ENCODE peak calls at places on chromosomes 3 and 15, in five cellular contexts. L is left ventricle myocardium superior, D is ascending aorta, H is hippocampal formation, C is fibroblast of mammary gland. B is an unnamed sample.

GRCh38 chr3:168596175-168596574 is 500.5 kb upstream of the GOLIM4 start:
- DNase-seq in L (no peak), D (no peak), H (no peak), C (no peak), B (no peak)

GRCh38 chr3:23035927-23036640 is 167.0 kb upstream of the UBE2E2 start:
- DNase-seq in D (no peak), L (no peak), H (no peak), C (no peak), B (no peak)

GRCh38 chr3:58051196-58051595 is 43.0 kb downstream of the FLNB start:
- DNase-seq in C (peak; percentile 90), D (no peak), L (no peak), H (no peak), B (no peak)

GRCh38 chr3:150055332-150055731 is 84.6 kb upstream of the PFN2 start:
- DNase-seq in L (no peak), H (no peak), D (no peak), C (no peak), B (no peak)

GRCh38 chr3:143331336-143331735 is 211.8 kb downstream of the CHST2 start:
- DNase-seq in H (peak; percentile 7), L (no peak), D (no peak), C (peak; percentile 26), B (no peak)

GRCh38 chr15:69666441-69666882 is 213.8 kb downstream of the RPLP1 start:
- DNase-seq in D (no peak), C (peak; percentile 49), H (peak; percentile 15), L (peak; percentile 32), B (no peak)

GRCh38 chr3:101292027-101292426 is 28.3 kb downstream of the IMPG2 start:
- DNase-seq in L (no peak), H (no peak), D (no peak), C (peak; percentile 10), B (no peak)

GRCh38 chr3:196962108-196962929 is 6.3 kb downstream of the PIGZ start:
- DNase-seq in C (no peak), L (no peak), D (no peak), H (no peak), B (no peak)

GRCh38 chr15:101503296-101503599 is 13.7 kb upstream of the PCSK6 start:
- DNase-seq in H (no peak), C (no peak), D (no peak), L (no peak), B (no peak)

GRCh38 chr3:124315215-124316033 is 323.5 kb upstream of the ROPN1 start:
- DNase-seq in L (no peak), C (peak; percentile 52), D (no peak), H (no peak), B (peak; percentile 21)

GRCh38 chr3:145678401-145678800 is 482.6 kb downstream of the PLOD2 start:
- DNase-seq in D (no peak), C (peak; percentile 69), H (no peak), L (no peak), B (no peak)

GRCh38 chr3:78857494-78858111 is 910.2 kb downstream of the ROBO1 start:
- DNase-seq in D (no peak), C (peak; percentile 66), L (no peak), H (no peak), B (no peak)

GRCh38 chr3:195546130-195546560 is 3.0 kb upstream of the PPP1R2 start:
- DNase-seq in C (peak; percentile 92), H (no peak), D (peak; percentile 65), L (no peak), B (peak; percentile 65)

GRCh38 chr15:62118446-62118964 is 46.6 kb downstream of the C2CD4B start:
- DNase-seq in H (no peak), L (no peak), D (no peak), C (peak; percentile 36), B (no peak)

GRCh38 chr15:91572110-91572509 is 281.4 kb upstream of the SLCO3A1 start:
- DNase-seq in H (no peak), C (peak; percentile 86), D (no peak), L (no peak), B (no peak)

GRCh38 chr15:39701988-39702387 is 80.7 kb downstream of the FSIP1 start:
- DNase-seq in C (no peak), H (no peak), D (no peak), L (no peak), B (no peak)

GRCh38 chr15:70892912-70893560 is 410 bp downstream of the LRRC49 start:
- DNase-seq in H (peak; percentile 63), D (no peak), C (peak; percentile 73), L (no peak), B (no peak)

GRCh38 chr3:58429657-58430056 is 4.0 kb downstream of the PDHB start:
- DNase-seq in L (no peak), H (no peak), C (no peak), D (no peak), B (no peak)

GRCh38 chr3:48693826-48694225 is 8.1 kb upstream of the NCKIPSD start:
- DNase-seq in L (no peak), H (no peak), C (no peak), D (no peak), B (no peak)

GRCh38 chr15:38555686-38556334 is 8.8 kb downstream of the RASGRP1 start:
- DNase-seq in C (peak; percentile 70), H (no peak), D (no peak), L (no peak), B (no peak)

GRCh38 chr15:43776101-43776717 is 557 bp downstream of the ELL3 start:
- DNase-seq in H (no peak), D (no peak), C (no peak), L (peak; percentile 43), B (no peak)

GRCh38 chr3:8888296-8888915 is 74.9 kb downstream of the RAD18 start:
- DNase-seq in H (no peak), L (no peak), C (no peak), D (no peak), B (no peak)

GRCh38 chr3:113953677-113954076 is 5.9 kb downstream of the ZDHHC23 start:
- DNase-seq in H (no peak), L (no peak), D (no peak), C (no peak), B (no peak)

GRCh38 chr15:40263036-40263754 is 19.7 kb downstream of the ANKRD63 start:
- DNase-seq in C (peak; percentile 79), D (peak; percentile 33), H (no peak), L (no peak), B (no peak)

GRCh38 chr3:150409527-150410310 is 1.6 kb downstream of the TSC22D2 start:
- DNase-seq in D (peak; percentile 48), L (peak; percentile 87), H (peak; percentile 82), C (peak; percentile 61), B (peak; percentile 42)

GRCh38 chr3:71129611-71130515 is 453.7 kb downstream of the FOXP1 start:
- DNase-seq in H (no peak), C (peak; percentile 82), D (no peak), L (no peak), B (no peak)

GRCh38 chr15:85690546-85691226 is 104.0 kb downstream of the KLHL25 start:
- DNase-seq in C (no peak), D (no peak), L (no peak), H (no peak), B (no peak)

GRCh38 chr3:187223799-187224198 is 26.5 kb downstream of the RTP1 start:
- DNase-seq in L (no peak), C (peak; percentile 30), D (no peak), H (no peak), B (no peak)

GRCh38 chr3:95923496-95924210 is 890.7 kb upstream of the EPHA6 start:
- DNase-seq in D (no peak), C (peak; percentile 98), H (no peak), L (no peak), B (no peak)

GRCh38 chr3:94525039-94525438 is 462.2 kb downstream of the NSUN3 start:
- DNase-seq in H (no peak), D (no peak), C (peak; percentile 1), L (peak; percentile 16), B (no peak)

GRCh38 chr15:86162172-86162591 is 82.5 kb downstream of the AGBL1 start:
- DNase-seq in H (no peak), L (no peak), C (no peak), D (no peak), B (no peak)

GRCh38 chr3:169886671-169887070 is 16.9 kb upstream of the LRRC31 start:
- DNase-seq in H (peak; percentile 45), D (no peak), L (peak; percentile 82), C (peak; percentile 56), B (peak; percentile 33)

GRCh38 chr3:161325059-161325458 is 46.3 kb downstream of the SPTSSB start:
- DNase-seq in C (no peak), H (no peak), L (no peak), D (no peak), B (no peak)

GRCh38 chr15:63889831-63890230 is 56.1 kb upstream of the HERC1 start:
- DNase-seq in D (no peak), L (no peak), H (no peak), C (no peak), B (no peak)

GRCh38 chr15:37095993-37096877 is 4.1 kb downstream of the MEIS2 start:
- DNase-seq in H (peak; percentile 46), C (no peak), L (peak; percentile 52), D (no peak), B (no peak)

GRCh38 chr3:196198771-196199753 is 12.1 kb downstream of the ZDHHC19 start:
- DNase-seq in L (no peak), C (peak; percentile 15), H (no peak), D (no peak), B (no peak)

B was measured in thoracic aorta.